ENCODE peak calls at places on chromosomes 11 and 22, in five cellular contexts. One of them, this sample, is unnamed.

GRCh38 chr22:29524440-29525191 is 28.9 kb downstream of the THOC5 start:
- DNase-seq in HepG2: peak
- DNase-seq in A549: peak
- DNase-seq in K562: peak
- DNase-seq in endothelial cell of umbilical vein: peak
- DNase-seq in this sample: peak

GRCh38 chr22:46036558-46037408 is 59.8 kb upstream of the WNT7B start:
- DNase-seq in HepG2: peak
- DNase-seq in endothelial cell of umbilical vein: peak
- DNase-seq in K562: peak
- DNase-seq in A549: peak
- DNase-seq in this sample: peak

GRCh38 chr11:28400236-28401100 is 292.3 kb downstream of the METTL15 start:
- DNase-seq in A549: peak
- DNase-seq in HepG2: peak
- DNase-seq in endothelial cell of umbilical vein: peak
- DNase-seq in K562: no peak
- DNase-seq in this sample: no peak

GRCh38 chr11:57491371-57492061 is 24.0 kb downstream of the SLC43A1 start:
- DNase-seq in A549: peak
- DNase-seq in K562: peak
- DNase-seq in HepG2: peak
- DNase-seq in endothelial cell of umbilical vein: peak
- DNase-seq in this sample: peak

GRCh38 chr11:108983621-108984020 is 318.8 kb downstream of the DDX10 start:
- DNase-seq in K562: no peak
- DNase-seq in HepG2: no peak
- DNase-seq in A549: no peak
- DNase-seq in endothelial cell of umbilical vein: no peak
- DNase-seq in this sample: no peak

GRCh38 chr11:11568651-11569229 is 53.1 kb downstream of the GALNT18 start:
- DNase-seq in HepG2: no peak
- DNase-seq in endothelial cell of umbilical vein: no peak
- DNase-seq in K562: no peak
- DNase-seq in A549: no peak
- DNase-seq in this sample: no peak

GRCh38 chr11:111829185-111829968 is 42.0 kb downstream of the ALG9 start:
- DNase-seq in HepG2: no peak
- DNase-seq in K562: no peak
- DNase-seq in A549: no peak
- DNase-seq in endothelial cell of umbilical vein: no peak
- DNase-seq in this sample: no peak

GRCh38 chr11:37502202-37502601 is 904.2 kb upstream of the RAG2 start:
- DNase-seq in endothelial cell of umbilical vein: no peak
- DNase-seq in A549: no peak
- DNase-seq in K562: no peak
- DNase-seq in HepG2: no peak
- DNase-seq in this sample: no peak

GRCh38 chr11:121138259-121138658 is 37.2 kb downstream of the TECTA start:
- DNase-seq in A549: no peak
- DNase-seq in endothelial cell of umbilical vein: no peak
- DNase-seq in HepG2: no peak
- DNase-seq in K562: no peak
- DNase-seq in this sample: no peak

GRCh38 chr11:21142007-21142406 is 472.6 kb downstream of the NELL1 start:
- DNase-seq in A549: peak
- DNase-seq in HepG2: no peak
- DNase-seq in K562: no peak
- DNase-seq in endothelial cell of umbilical vein: no peak
- DNase-seq in this sample: peak

GRCh38 chr11:73758451-73758850 is 2.4 kb downstream of the RAB6A start:
- DNase-seq in A549: no peak
- DNase-seq in HepG2: no peak
- DNase-seq in K562: no peak
- DNase-seq in endothelial cell of umbilical vein: no peak
- DNase-seq in this sample: no peak

GRCh38 chr11:75140269-75141138 is 10.4 kb upstream of the SLCO2B1 start:
- DNase-seq in endothelial cell of umbilical vein: peak
- DNase-seq in A549: peak
- DNase-seq in K562: peak
- DNase-seq in HepG2: peak
- DNase-seq in this sample: peak

GRCh38 chr22:36899498-36899897 is 13.9 kb upstream of the CSF2RB start:
- DNase-seq in A549: no peak
- DNase-seq in HepG2: no peak
- DNase-seq in endothelial cell of umbilical vein: no peak
- DNase-seq in K562: no peak
- DNase-seq in this sample: no peak

GRCh38 chr11:808427-809286 is 1.1 kb upstream of the RPLP2 start:
- DNase-seq in HepG2: peak
- DNase-seq in K562: peak
- DNase-seq in endothelial cell of umbilical vein: no peak
- DNase-seq in A549: no peak
- DNase-seq in this sample: no peak

GRCh38 chr11:10067629-10068300 is 226.3 kb downstream of the SBF2 start:
- DNase-seq in HepG2: no peak
- DNase-seq in A549: no peak
- DNase-seq in K562: no peak
- DNase-seq in endothelial cell of umbilical vein: no peak
- DNase-seq in this sample: no peak

GRCh38 chr11:2012440-2012839 is 14.8 kb upstream of the H19 start:
- DNase-seq in HepG2: no peak
- DNase-seq in K562: no peak
- DNase-seq in A549: no peak
- DNase-seq in endothelial cell of umbilical vein: no peak
- DNase-seq in this sample: no peak

GRCh38 chr11:123180166-123180565 is 14.9 kb downstream of the CLMP start:
- DNase-seq in A549: no peak
- DNase-seq in HepG2: no peak
- DNase-seq in K562: no peak
- DNase-seq in endothelial cell of umbilical vein: no peak
- DNase-seq in this sample: peak

GRCh38 chr11:31809857-31810778 is 1.0 kb downstream of the PAX6 start:
- DNase-seq in HepG2: no peak
- DNase-seq in K562: no peak
- DNase-seq in A549: peak
- DNase-seq in endothelial cell of umbilical vein: peak
- DNase-seq in this sample: peak

GRCh38 chr11:1742869-1743586 is 7.4 kb downstream of the IFITM10 start:
- DNase-seq in endothelial cell of umbilical vein: no peak
- DNase-seq in A549: no peak
- DNase-seq in K562: no peak
- DNase-seq in HepG2: no peak
- DNase-seq in this sample: no peak

GRCh38 chr11:103867481-103867880 is 169.0 kb upstream of the DDI1 start:
- DNase-seq in K562: no peak
- DNase-seq in HepG2: no peak
- DNase-seq in A549: no peak
- DNase-seq in endothelial cell of umbilical vein: no peak
- DNase-seq in this sample: no peak

GRCh38 chr11:75820636-75821035 is 5.6 kb downstream of the UVRAG start:
- DNase-seq in K562: no peak
- DNase-seq in HepG2: no peak
- DNase-seq in A549: no peak
- DNase-seq in endothelial cell of umbilical vein: no peak
- DNase-seq in this sample: peak

GRCh38 chr11:59756845-59757244 is 1.7 kb downstream of the STX3 start:
- DNase-seq in endothelial cell of umbilical vein: no peak
- DNase-seq in HepG2: no peak
- DNase-seq in A549: peak
- DNase-seq in K562: peak
- DNase-seq in this sample: peak

GRCh38 chr11:58497951-58498350 is 10.0 kb downstream of the OR5B21 start:
- DNase-seq in K562: no peak
- DNase-seq in HepG2: no peak
- DNase-seq in endothelial cell of umbilical vein: no peak
- DNase-seq in A549: no peak
- DNase-seq in this sample: no peak

GRCh38 chr22:31056986-31057599 is 24.0 kb upstream of the SMTN start:
- DNase-seq in HepG2: no peak
- DNase-seq in endothelial cell of umbilical vein: no peak
- DNase-seq in K562: no peak
- DNase-seq in A549: no peak
- DNase-seq in this sample: no peak

GRCh38 chr22:31049815-31050420 is 31.2 kb upstream of the SMTN start:
- DNase-seq in endothelial cell of umbilical vein: peak
- DNase-seq in K562: no peak
- DNase-seq in HepG2: no peak
- DNase-seq in A549: no peak
- DNase-seq in this sample: no peak

GRCh38 chr22:31055322-31056159 is 25.6 kb upstream of the SMTN start:
- DNase-seq in HepG2: peak
- DNase-seq in endothelial cell of umbilical vein: peak
- DNase-seq in A549: peak
- DNase-seq in K562: no peak
- DNase-seq in this sample: peak
- TF ChIP-seq POLR2A in HepG2: no peak
- TF ChIP-seq POLR2A in endothelial cell of umbilical vein: no peak
- TF ChIP-seq POLR2A in A549: no peak
- TF ChIP-seq POLR2A in K562: no peak
- TF ChIP-seq POLR2A in this sample: no peak

DNA sequence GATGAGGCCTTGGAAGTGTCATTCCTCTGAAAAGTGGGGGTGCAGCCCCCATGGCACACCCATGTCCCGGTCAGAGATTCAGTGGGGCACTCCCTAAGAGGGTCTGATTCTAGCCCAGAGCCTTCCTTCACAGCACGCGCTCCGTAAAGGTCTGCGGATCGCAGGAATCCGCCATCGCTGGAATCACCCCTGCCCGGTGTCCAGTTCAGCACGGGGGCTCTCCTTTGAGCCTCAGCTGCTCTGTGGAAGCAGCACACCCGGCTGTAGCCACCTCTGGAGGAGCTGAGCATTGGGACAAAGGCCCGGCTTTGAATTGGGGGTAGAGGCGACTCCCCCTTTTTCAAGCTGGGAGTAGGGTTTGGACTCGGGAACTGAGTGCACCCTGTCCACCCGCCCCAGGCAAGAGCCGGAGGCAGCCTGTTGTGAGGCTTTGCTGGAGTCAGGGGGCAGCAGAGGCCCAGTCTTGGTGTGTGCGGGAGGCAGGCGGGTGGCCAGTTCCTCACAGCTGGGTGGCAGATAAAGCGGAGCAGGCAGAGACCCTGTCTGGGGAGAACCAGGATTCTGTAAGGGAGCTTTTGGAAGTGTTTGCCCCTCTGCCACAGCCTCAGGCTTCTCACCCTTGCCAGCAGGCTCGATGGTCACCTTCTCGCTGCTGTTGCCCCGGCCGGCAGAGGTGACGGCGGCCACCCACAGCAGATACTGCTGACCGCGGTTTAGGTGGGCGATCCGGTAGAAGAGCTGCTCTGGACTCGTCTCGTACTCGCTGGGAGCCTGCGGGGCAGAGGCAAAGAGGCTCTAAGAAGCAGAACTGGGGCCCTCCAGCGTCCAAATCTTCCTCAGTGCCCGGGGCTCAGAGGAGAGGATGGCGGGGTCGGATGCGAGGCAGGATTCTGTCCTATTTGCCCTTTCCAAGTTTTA is 115.9 kb downstream of the CEP164 start:
- DNase-seq in K562: peak
- DNase-seq in endothelial cell of umbilical vein: no peak
- DNase-seq in A549: peak
- DNase-seq in HepG2: peak
- DNase-seq in this sample: peak
- TF ChIP-seq MYC in K562: no peak
- TF ChIP-seq MYC in endothelial cell of umbilical vein: no peak
- TF ChIP-seq MYC in A549: no peak
- TF ChIP-seq MYC in HepG2: no peak
- TF ChIP-seq MYC in this sample: no peak

GRCh38 chr11:80816966-80817365 is 1376.1 kb upstream of the TENM4 start:
- DNase-seq in endothelial cell of umbilical vein: peak
- DNase-seq in K562: no peak
- DNase-seq in A549: no peak
- DNase-seq in HepG2: no peak
- DNase-seq in this sample: no peak
- H3K4me3 ChIP-seq in endothelial cell of umbilical vein: no peak
- H3K4me3 ChIP-seq in K562: no peak
- H3K4me3 ChIP-seq in A549: no peak
- H3K4me3 ChIP-seq in HepG2: no peak
- H3K4me3 ChIP-seq in this sample: no peak

DNA sequence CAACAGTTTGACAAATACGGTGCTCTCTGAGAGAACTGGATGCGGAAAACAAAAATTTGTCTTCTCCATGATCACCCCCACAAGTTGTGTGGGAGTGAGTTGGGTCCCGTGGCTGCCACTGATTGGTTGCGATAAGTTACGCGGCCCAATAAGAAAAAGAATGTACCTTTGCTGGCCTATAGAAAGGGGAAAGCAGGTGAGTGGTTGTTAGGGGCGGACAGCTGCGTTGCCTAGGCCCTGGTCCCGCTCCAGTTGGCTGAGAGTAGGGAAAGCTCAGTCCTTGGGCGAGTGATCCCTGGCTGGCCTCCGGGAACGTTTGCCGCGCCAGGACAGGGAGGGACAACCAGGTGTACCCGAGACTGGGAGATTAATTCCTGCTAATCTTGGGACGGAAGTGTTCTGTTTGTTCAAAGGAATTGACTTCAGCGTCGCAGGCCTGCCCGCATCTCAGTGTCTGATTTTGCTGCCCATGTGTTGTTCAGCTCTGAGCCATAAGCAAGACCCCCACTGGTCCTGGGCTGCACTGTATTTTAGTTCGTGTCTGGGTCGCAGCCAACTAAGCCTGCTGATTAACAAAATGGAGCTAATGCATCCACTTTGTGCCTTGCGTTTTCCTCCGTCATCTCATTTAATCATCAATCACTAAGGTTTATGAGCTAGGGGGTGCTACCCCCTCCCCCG is 773 bp upstream of the SYVN1 start:
- DNase-seq in HepG2: peak
- DNase-seq in A549: peak
- DNase-seq in K562: peak
- DNase-seq in endothelial cell of umbilical vein: peak
- DNase-seq in this sample: peak
- TF ChIP-seq POLR2A in HepG2: peak
- TF ChIP-seq POLR2A in A549: peak
- TF ChIP-seq POLR2A in K562: peak
- TF ChIP-seq POLR2A in endothelial cell of umbilical vein: peak
- TF ChIP-seq POLR2A in this sample: peak

DNA sequence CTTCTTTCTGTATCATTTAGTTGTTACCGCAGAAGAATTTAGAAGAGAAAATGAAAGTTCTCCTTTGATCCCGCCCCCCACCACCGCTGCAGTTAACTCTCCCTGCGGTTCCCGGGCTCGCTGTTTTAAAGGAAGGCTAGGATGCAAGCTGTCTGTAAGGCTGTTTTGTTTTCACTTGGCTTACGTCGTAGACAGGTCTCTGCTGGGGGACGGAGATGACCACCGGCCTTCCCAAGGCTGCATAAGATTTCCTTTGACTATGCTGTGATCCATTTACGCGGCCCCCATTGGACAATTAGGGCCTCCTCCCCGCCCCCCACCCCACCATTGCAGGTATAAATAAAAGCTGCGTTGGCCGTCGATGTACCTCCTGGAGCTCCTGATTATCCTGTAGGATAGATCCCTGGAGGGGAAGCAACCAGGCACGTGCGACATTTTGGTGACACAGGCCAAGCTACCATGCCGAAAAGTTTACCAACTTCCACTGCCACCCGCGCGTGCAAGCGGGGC is 1.4 kb upstream of the CPT1A start:
- DNase-seq in K562: no peak
- DNase-seq in HepG2: no peak
- DNase-seq in endothelial cell of umbilical vein: peak
- DNase-seq in A549: no peak
- DNase-seq in this sample: peak
- TF ChIP-seq MYC in K562: no peak
- TF ChIP-seq MYC in HepG2: no peak
- TF ChIP-seq MYC in endothelial cell of umbilical vein: no peak
- TF ChIP-seq MYC in A549: no peak
- TF ChIP-seq MYC in this sample: no peak

GRCh38 chr22:43128928-43129424 is 14.2 kb downstream of the MCAT start:
- DNase-seq in K562: peak
- DNase-seq in A549: no peak
- DNase-seq in endothelial cell of umbilical vein: no peak
- DNase-seq in HepG2: no peak
- DNase-seq in this sample: peak
- H3K4me3 ChIP-seq in K562: no peak
- H3K4me3 ChIP-seq in A549: no peak
- H3K4me3 ChIP-seq in endothelial cell of umbilical vein: no peak
- H3K4me3 ChIP-seq in HepG2: no peak
- H3K4me3 ChIP-seq in this sample: no peak

This sample was measured in NB4.